ENCODE peak calls at places on chromosomes 13 and 19, in six cellular contexts. X, U, P, Z, G and Q are unnamed samples.

GRCh38 chr19:50669319-50670101 is 20.3 kb downstream of the C19orf81 start:
- DNase-seq in P (no peak), G (peak; percentile 27), Z (peak; percentile 64), X (no peak), U (peak; percentile 20), Q (peak; percentile 69)

GRCh38 chr13:98677398-98677797 is 75.1 kb downstream of the SLC15A1 start:
- DNase-seq in Z (no peak), P (no peak), U (no peak), G (no peak), X (no peak), Q (peak; percentile 51)

GRCh38 chr13:20870829-20871228 is 31.7 kb downstream of the XPO4 start:
- DNase-seq in P (no peak), G (no peak), U (no peak), Z (no peak), X (no peak), Q (no peak)

GRCh38 chr13:96020941-96021340 is 32.3 kb downstream of the UGGT2 start:
- DNase-seq in U (no peak), G (no peak), Z (peak; percentile 65), P (no peak), X (no peak), Q (no peak)

GRCh38 chr13:113639661-113640262 is 18.2 kb downstream of the ATP4B start:
- DNase-seq in G (peak; percentile 39), Z (no peak), U (no peak), X (no peak), P (no peak), Q (no peak)

GRCh38 chr19:15488489-15489226 is 9.4 kb upstream of the PGLYRP2 start:
- DNase-seq in Z (no peak), P (peak; percentile 50), U (no peak), G (no peak), X (no peak), Q (no peak)

GRCh38 chr13:110387451-110388140 is 80.5 kb downstream of the COL4A2 start:
- DNase-seq in U (no peak), Z (no peak), G (peak; percentile 8), X (peak; percentile 56), P (peak; percentile 56), Q (peak; percentile 54)

GRCh38 chr13:36420437-36420891 is 11.8 kb upstream of the CCNA1 start:
- DNase-seq in U (peak; percentile 87), P (no peak), G (peak; percentile 38), Z (peak; percentile 81), X (peak; percentile 41), Q (peak; percentile 92)

GRCh38 chr13:50400035-50400726 is 384.9 kb downstream of the KCNRG start:
- DNase-seq in P (no peak), Z (no peak), G (no peak), X (no peak), U (no peak), Q (peak; percentile 43)

DNA sequence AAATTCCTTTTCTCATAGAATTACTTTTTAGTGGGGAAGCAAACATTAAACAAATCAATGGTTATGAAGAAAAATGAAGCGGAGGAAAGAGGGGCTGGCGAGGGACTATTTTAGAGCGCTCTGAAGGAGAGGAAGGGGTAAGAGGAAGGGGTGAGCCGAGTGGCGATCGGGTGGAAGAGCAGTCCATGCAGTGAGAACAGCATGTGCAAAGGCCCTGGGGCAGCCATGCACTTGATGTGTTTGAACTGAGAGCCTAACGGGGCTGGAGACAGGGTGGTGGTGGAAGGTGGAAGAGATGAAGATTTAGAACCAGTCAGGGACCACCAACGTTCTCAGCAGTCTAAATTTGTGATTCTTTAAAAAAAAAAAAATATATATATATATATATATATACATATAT is 14.4 kb upstream of the NOP53 start:
- DNase-seq in X (no peak), U (no peak), Z (no peak), P (no peak), G (no peak), Q (no peak)
- H3K9me3 ChIP-seq in X (no peaks in the 10 kb centered on the region), U (no peaks in the 10 kb centered on the region), Z (no peaks in the 10 kb centered on the region), P (no peaks in the 10 kb centered on the region), G (no peaks in the 10 kb centered on the region), Q (no peaks in the 10 kb centered on the region)

GRCh38 chr13:40129467-40129866 is 474.0 kb downstream of the COG6 start:
- DNase-seq in G (no peak), U (no peak), X (no peak), Z (no peak), P (no peak), Q (no peak)
- H3K4me1 ChIP-seq in G (peaks cover 15% of the 10 kb centered on the region), U (no peaks in the 10 kb centered on the region), X (peaks cover 11% of the 10 kb centered on the region), Z (no peaks in the 10 kb centered on the region), P (no peaks in the 10 kb centered on the region), Q (peaks cover 17% of the 10 kb centered on the region)

DNA sequence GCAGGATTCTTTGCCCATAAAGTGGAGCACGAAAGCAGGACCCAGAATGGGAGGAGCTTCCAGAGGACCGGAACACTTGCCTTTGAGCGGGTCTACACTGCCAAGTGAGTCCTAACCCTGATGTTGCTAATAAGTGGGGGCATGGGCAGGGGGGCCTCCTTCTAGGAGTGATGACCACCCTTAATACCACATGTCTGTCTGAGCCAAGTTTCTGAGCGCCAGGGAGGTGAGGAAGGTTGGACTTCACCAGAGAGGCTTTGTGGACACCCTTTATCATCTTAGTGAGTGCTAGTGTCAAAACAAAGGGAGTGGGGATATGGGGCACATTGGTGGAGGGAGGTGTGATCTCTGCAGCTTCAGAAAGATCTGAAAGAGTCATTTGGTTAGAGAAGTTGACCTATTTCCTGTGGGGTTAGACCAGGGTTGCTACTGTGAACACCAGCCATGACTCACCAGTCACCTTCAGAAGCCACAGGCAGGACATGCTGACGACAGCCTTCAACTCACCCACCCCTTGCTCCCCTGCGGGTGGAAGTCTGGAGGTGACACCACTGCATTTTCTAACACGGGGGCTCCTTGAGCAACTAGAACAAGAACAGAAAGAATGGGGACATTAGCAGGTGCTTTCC is 8.8 kb downstream of the ALOX5AP start:
- DNase-seq in G (peak; percentile 82), Z (peak; percentile 43), U (no peak), P (no peak), X (no peak), Q (peak; percentile 32)
- H3K4me3 ChIP-seq in G (peak overlapping the region; percentile 31), Z (no peak overlapping the region), U (no peak overlapping the region), P (no peak overlapping the region), X (peak overlapping the region; percentile 10), Q (peak overlapping the region; percentile 5)

DNA sequence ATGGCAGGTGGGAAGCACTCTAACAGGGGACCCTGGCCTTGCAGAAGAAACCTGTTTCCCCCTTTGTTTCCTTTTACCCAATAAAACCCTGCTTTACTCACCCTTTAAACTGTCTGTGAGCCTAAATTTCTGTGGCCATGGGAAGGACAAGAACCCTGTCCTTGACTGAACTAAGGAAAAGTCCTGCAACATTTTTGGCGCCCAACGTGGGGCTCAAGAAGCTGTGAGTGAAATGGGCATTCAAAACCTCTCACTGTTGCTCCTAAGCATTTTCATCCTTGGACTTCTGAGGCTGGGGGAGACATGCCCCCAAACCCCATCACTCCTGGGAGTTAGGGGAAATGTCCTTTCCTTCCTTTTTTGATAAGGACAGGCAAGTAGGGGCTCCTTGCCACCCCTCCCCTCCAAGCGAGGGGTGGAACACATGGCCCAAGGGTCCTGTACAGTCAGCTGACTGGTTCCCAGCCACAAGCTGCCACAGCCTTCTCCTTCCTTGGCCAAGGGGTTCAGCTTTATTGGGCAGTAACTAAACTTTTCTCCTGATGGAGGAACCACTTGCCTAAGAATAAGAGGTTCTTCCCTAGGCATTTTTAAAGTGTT is 381.6 kb downstream of the KLF5 start:
- DNase-seq in U (no peak), G (no peak), P (no peak), Z (no peak), X (no peak), Q (peak; percentile 30)
- H3K9me3 ChIP-seq in U (peaks cover 26% of the 10 kb centered on the region), G (peaks cover 13% of the 10 kb centered on the region), P (peaks cover 35% of the 10 kb centered on the region), Z (peaks cover 22% of the 10 kb centered on the region), X (peaks cover 31% of the 10 kb centered on the region), Q (peaks cover 43% of the 10 kb centered on the region)